ENCODE peak calls at places on chromosomes 16 and 17, in four cellular contexts. T is right atrium auricular region, J is left ventricle myocardium inferior, B is HCT116. M is an unnamed sample.

GRCh38 chr16:14113344-14113743 is 42.2 kb downstream of the MRTFB start:
- DNase-seq in T (no peak), J (no peak), B (no peak), M (no peak)

GRCh38 chr16:57483725-57484514 is 2.4 kb downstream of the DOK4 start:
- DNase-seq in T (no peak), J (no peak), B (no peak), M (peak; percentile 46)

GRCh38 chr16:84807776-84808175 is 12.0 kb upstream of the CRISPLD2 start:
- DNase-seq in T (no peak), J (no peak), B (no peak), M (no peak)

GRCh38 chr17:2174471-2175293 is 119.8 kb downstream of the HIC1 start:
- DNase-seq in T (peak; percentile 83), J (peak; percentile 81), B (no peak), M (peak; percentile 79)

GRCh38 chr17:385195-385835 is 32.7 kb upstream of the RPH3AL start:
- DNase-seq in T (no peak), J (peak; percentile 79), B (no peak), M (peak; percentile 72)

GRCh38 chr17:44782349-44782850 is 23.6 kb downstream of the ADAM11 start:
- DNase-seq in T (no peak), J (no peak), B (no peak), M (peak; percentile 18)

GRCh38 chr16:56477096-56477878 is 25.9 kb downstream of the OGFOD1 start:
- DNase-seq in T (no peak), J (no peak), B (peak; percentile 46), M (no peak)

GRCh38 chr16:55175389-55175788 is 148.6 kb upstream of the IRX6 start:
- DNase-seq in T (no peak), J (no peak), B (no peak), M (no peak)

GRCh38 chr16:30534368-30535105 is at the start of gene ZNF747:
- DNase-seq in T (peak; percentile 91), J (peak; percentile 94), B (peak; percentile 70), M (peak; percentile 97)

GRCh38 chr16:68935008-68935407 is 91.7 kb downstream of the TANGO6 start:
- DNase-seq in T (no peak), J (no peak), B (no peak), M (no peak)

GRCh38 chr16:68939921-68940320 is 96.6 kb downstream of the TANGO6 start:
- DNase-seq in T (no peak), J (no peak), B (no peak), M (no peak)

GRCh38 chr16:68936729-68937631 is 93.6 kb downstream of the TANGO6 start:
- DNase-seq in T (no peak), J (no peak), B (no peak), M (no peak)

DNA sequence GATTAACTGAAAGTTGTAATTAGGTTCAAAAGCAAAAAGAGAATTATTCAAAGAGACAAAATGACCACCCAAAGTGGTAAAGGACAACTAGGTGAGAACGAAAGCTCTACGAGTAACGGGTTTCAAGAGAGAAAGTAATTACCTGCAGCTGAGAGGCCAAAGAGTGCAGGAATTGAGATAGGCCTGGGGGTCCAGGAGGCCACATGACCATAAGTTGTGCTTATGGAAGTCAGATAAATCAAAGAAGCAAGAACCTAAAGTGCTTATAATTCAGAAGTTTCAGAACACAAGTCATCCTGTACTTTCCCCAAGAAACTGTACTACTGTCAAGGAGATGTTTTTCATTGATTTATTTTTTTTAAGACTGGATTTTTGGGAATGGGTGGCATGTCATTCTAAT is 91.1 kb downstream of the TANGO6 start:
- DNase-seq in T (no peak), J (no peak), B (no peak), M (no peak)
- H3K9me3 ChIP-seq in T (no peaks in the 10 kb centered on the region), J (no peaks in the 10 kb centered on the region), B (no peaks in the 10 kb centered on the region), M (no peaks in the 10 kb centered on the region)

GRCh38 chr16:19979638-19980037 is 94.1 kb downstream of the GPR139 start:
- DNase-seq in T (no peak), J (no peak), B (no peak), M (no peak)

GRCh38 chr16:19980866-19981265 is 92.8 kb downstream of the GPR139 start:
- DNase-seq in T (no peak), J (no peak), B (peak; percentile 21), M (no peak)

DNA sequence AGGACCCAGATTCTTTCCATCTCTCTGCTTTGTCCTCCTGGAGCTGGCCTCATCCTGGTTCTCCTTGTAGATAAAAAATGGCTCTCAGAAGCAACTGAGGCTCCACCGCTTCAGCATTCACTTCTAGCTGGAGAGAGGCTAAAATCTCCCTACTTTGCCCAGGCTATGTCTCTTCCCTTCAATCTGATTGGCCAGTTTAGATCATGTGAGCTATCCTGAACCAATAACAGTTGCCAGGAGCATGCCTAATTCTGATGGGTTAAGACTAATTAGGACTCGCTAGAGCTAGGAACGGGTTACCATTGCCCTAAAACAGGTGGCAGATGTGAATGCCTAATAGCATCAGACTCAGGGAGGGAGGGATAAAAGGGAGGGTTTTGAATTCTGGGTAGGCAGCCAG is 89.6 kb downstream of the GPR139 start:
- DNase-seq in T (no peak), J (no peak), B (no peak), M (no peak)
- H3K4me1 ChIP-seq in T (no peaks in the 10 kb centered on the region), J (no peaks in the 10 kb centered on the region), B (no peaks in the 10 kb centered on the region), M (no peaks in the 10 kb centered on the region)

GRCh38 chr17:80303824-80304223 is 43.2 kb downstream of the RNF213 start:
- DNase-seq in T (no peak), J (no peak), B (no peak), M (no peak)
- H3K9me3 ChIP-seq in T (no peaks in the 10 kb centered on the region), J (peaks cover 24% of the 10 kb centered on the region), B (peaks cover 9% of the 10 kb centered on the region), M (peaks cover 6% of the 10 kb centered on the region)

DNA sequence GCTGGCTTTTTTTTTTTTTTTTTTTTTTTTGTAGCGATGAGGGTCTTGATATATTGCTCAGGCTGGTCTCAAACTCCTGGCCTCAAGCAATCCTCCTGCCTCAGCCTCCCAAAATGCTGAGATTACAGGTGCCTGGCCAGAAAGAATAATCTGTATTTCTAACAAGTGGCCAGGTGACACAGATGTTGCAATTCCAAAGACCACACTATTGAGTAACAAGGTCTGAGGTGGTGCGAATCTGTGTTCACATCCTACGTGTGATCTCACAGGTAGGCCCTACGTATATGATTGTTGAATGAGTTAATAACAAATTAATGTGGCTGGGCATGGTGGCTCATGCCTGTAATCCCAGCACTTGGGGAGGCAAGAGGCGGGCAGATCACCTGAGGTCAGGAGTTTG is 33.3 kb downstream of the OTOA start:
- DNase-seq in T (no peak), J (no peak), B (no peak), M (no peak)
- H3K4me1 ChIP-seq in T (no peaks in the 10 kb centered on the region), J (no peaks in the 10 kb centered on the region), B (no peaks in the 10 kb centered on the region), M (no peaks in the 10 kb centered on the region)

DNA sequence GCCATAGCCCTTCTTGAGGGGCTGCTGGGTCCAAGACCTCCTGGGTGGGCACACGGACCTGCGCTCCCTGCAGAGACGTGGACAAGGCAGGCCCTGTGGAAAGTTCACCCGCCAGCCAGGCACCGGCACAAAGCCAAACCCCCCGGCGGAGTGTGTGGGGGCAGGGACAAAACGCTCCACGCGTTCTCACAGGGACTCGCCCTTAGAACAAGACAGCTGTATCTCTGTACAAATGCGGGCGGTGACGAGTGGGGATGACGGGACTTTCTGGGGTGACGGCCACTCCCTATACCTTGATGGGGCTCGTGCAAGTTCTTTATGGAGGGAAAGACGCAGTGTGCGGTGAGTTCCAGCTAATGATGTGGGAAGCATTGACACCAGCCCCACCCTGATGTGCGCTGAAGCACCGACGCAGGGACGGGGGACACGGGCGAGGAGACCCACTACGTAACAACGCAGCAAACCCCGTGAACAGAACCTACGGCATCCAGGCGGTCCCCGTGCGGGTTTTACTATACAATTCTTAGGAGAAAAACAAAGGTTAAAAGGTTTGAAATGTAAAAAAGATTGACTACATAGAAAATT is 49.4 kb downstream of the LMF1 start:
- DNase-seq in T (no peak), J (no peak), B (no peak), M (peak; percentile 74)
- H3K9me3 ChIP-seq in T (no peaks in the 10 kb centered on the region), J (peaks cover 6% of the 10 kb centered on the region), B (no peaks in the 10 kb centered on the region), M (no peaks in the 10 kb centered on the region)

DNA sequence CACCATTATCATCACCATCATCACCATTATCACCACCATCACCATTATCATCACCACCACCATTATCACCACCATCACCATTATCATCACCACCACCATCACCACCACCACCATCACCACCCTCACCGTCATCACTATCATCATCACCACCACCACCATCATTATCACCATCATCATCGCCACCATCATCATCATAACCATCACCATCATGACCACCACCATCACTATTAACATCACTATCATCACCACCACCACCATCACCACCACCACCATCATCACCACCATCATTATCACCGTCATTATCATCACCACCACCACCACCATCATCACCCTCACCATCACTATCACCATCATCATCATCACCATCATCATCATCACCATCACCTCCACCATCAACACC is 9.1 kb downstream of the FOXL1 start:
- DNase-seq in T (no peak), J (no peak), B (no peak), M (no peak)
- H3K4me1 ChIP-seq in T (no peaks in the 10 kb centered on the region), J (no peaks in the 10 kb centered on the region), B (no peaks in the 10 kb centered on the region), M (peaks cover 21% of the 10 kb centered on the region)

DNA sequence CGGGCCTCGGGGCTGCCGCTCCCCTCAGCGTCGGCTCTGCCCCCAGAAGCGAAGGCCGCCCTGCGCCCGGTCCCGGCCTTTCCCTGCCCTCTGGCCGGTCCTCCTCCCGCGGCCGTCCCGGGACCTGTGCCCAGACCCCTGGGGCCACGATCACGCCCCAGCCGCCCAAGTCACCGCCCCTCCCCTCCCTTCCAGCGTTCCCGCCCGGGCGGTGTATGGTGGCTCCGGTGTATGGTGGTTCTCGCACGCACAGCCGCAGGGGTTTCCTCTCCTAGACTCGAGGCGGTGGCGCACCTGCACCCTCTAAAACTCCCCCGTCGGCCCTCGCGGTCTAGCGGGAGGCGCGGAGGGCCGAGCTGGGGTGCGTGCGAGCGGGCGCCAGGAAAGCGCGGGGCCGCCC is 10.0 kb downstream of the TIGD7 start:
- DNase-seq in T (no peak), J (no peak), B (no peak), M (no peak)
- H3K9me3 ChIP-seq in T (peaks cover 11% of the 10 kb centered on the region), J (peaks cover 100% of the 10 kb centered on the region), B (peaks cover 12% of the 10 kb centered on the region), M (peaks cover 23% of the 10 kb centered on the region)

GRCh38 chr17:67770539-67770938 is 52.8 kb downstream of the NOL11 start:
- DNase-seq in T (no peak), J (no peak), B (no peak), M (no peak)

DNA sequence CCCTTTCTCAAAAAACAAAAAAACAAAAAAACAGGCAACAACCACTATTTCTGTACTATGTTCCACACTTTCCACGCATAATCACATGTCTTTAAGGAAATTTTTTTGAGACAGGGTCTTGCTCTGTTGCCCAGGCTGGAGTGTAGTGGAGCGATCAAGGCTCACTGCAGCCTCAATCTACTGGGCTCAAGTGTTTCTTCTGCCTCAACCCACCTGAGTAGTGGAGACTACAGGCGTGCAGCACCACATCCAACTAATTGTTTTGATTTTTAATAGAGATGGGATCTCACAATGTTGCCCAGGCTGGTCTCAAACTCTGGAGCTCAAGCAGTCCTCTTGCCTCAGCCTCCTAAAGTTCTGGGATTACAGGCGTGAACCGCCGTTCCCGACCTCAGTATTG is 52.6 kb upstream of the BPTF start:
- DNase-seq in T (no peak), J (no peak), B (no peak), M (no peak)
- H3K4me1 ChIP-seq in T (no peaks in the 10 kb centered on the region), J (no peaks in the 10 kb centered on the region), B (no peaks in the 10 kb centered on the region), M (no peaks in the 10 kb centered on the region)

GRCh38 chr16:75169899-75170405 is 21.6 kb downstream of the ZFP1 start:
- DNase-seq in T (no peak), J (no peak), B (no peak), M (no peak)
- H3K9me3 ChIP-seq in T (peaks cover 14% of the 10 kb centered on the region), J (peaks cover 97% of the 10 kb centered on the region), B (peaks cover 54% of the 10 kb centered on the region), M (peaks cover 13% of the 10 kb centered on the region)

M was measured in aorta.